ENCODE peak calls at places on chromosomes 2 and 18, in five cellular contexts. One of them, this sample, is unnamed.

GRCh38 chr2:52659536-52659935 is 1108.1 kb upstream of the CHAC2 start:
- DNase-seq in progenitor cell of endocrine pancreas: no peak
- DNase-seq in AG10803: no peak
- DNase-seq in epithelial cell of proximal tubule: no peak
- DNase-seq in endothelial cell: no peak
- DNase-seq in this sample: no peak

GRCh38 chr2:145095641-145096435 is 575.9 kb upstream of the ZEB2 start:
- DNase-seq in progenitor cell of endocrine pancreas: no peak
- DNase-seq in AG10803: peak
- DNase-seq in epithelial cell of proximal tubule: no peak
- DNase-seq in endothelial cell: no peak
- DNase-seq in this sample: no peak

GRCh38 chr2:55879976-55880375 is 43.6 kb downstream of the EFEMP1 start:
- DNase-seq in progenitor cell of endocrine pancreas: no peak
- DNase-seq in AG10803: peak
- DNase-seq in epithelial cell of proximal tubule: no peak
- DNase-seq in endothelial cell: no peak
- DNase-seq in this sample: no peak

GRCh38 chr2:138997346-138997745 is 217.2 kb upstream of the NXPH2 start:
- DNase-seq in progenitor cell of endocrine pancreas: no peak
- DNase-seq in AG10803: no peak
- DNase-seq in epithelial cell of proximal tubule: no peak
- DNase-seq in endothelial cell: no peak
- DNase-seq in this sample: no peak

GRCh38 chr18:63342206-63342605 is 22.6 kb upstream of the BCL2 start:
- DNase-seq in progenitor cell of endocrine pancreas: peak
- DNase-seq in AG10803: peak
- DNase-seq in epithelial cell of proximal tubule: no peak
- DNase-seq in endothelial cell: peak
- DNase-seq in this sample: no peak

GRCh38 chr2:98761909-98762308 is 31.0 kb upstream of the MGAT4A start:
- DNase-seq in progenitor cell of endocrine pancreas: no peak
- DNase-seq in AG10803: no peak
- DNase-seq in epithelial cell of proximal tubule: no peak
- DNase-seq in endothelial cell: no peak
- DNase-seq in this sample: no peak

GRCh38 chr2:175807031-175807873 is 194.8 kb downstream of the LNPK start:
- DNase-seq in progenitor cell of endocrine pancreas: no peak
- DNase-seq in AG10803: peak
- DNase-seq in epithelial cell of proximal tubule: no peak
- DNase-seq in endothelial cell: no peak
- DNase-seq in this sample: no peak

GRCh38 chr2:44972771-44973535 is 31.5 kb downstream of the SIX3 start:
- DNase-seq in progenitor cell of endocrine pancreas: no peak
- DNase-seq in AG10803: no peak
- DNase-seq in epithelial cell of proximal tubule: no peak
- DNase-seq in endothelial cell: no peak
- DNase-seq in this sample: no peak

GRCh38 chr2:236034974-236035373 is 133.2 kb downstream of the GBX2 start:
- DNase-seq in progenitor cell of endocrine pancreas: no peak
- DNase-seq in AG10803: no peak
- DNase-seq in epithelial cell of proximal tubule: no peak
- DNase-seq in endothelial cell: no peak
- DNase-seq in this sample: no peak

GRCh38 chr18:45566025-45566740 is 49.1 kb upstream of the SLC14A2 start:
- DNase-seq in progenitor cell of endocrine pancreas: no peak
- DNase-seq in AG10803: peak
- DNase-seq in epithelial cell of proximal tubule: peak
- DNase-seq in endothelial cell: no peak
- DNase-seq in this sample: no peak

GRCh38 chr2:238021327-238021726 is 39.5 kb upstream of the SCLY start:
- DNase-seq in progenitor cell of endocrine pancreas: no peak
- DNase-seq in AG10803: no peak
- DNase-seq in epithelial cell of proximal tubule: no peak
- DNase-seq in endothelial cell: no peak
- DNase-seq in this sample: no peak

GRCh38 chr2:8515864-8516533 is 165.9 kb upstream of the ID2 start:
- DNase-seq in progenitor cell of endocrine pancreas: no peak
- DNase-seq in AG10803: no peak
- DNase-seq in epithelial cell of proximal tubule: no peak
- DNase-seq in endothelial cell: no peak
- DNase-seq in this sample: no peak

GRCh38 chr2:70258532-70258875 is 567 bp downstream of the PCYOX1 start:
- DNase-seq in progenitor cell of endocrine pancreas: peak
- DNase-seq in AG10803: peak
- DNase-seq in epithelial cell of proximal tubule: no peak
- DNase-seq in endothelial cell: peak
- DNase-seq in this sample: no peak

GRCh38 chr2:235573331-235574221 is 79.7 kb downstream of the AGAP1 start:
- DNase-seq in progenitor cell of endocrine pancreas: no peak
- DNase-seq in AG10803: no peak
- DNase-seq in epithelial cell of proximal tubule: no peak
- DNase-seq in endothelial cell: no peak
- DNase-seq in this sample: no peak

GRCh38 chr2:217685255-217685605 is 317.6 kb downstream of the TNS1 start:
- DNase-seq in progenitor cell of endocrine pancreas: no peak
- DNase-seq in AG10803: peak
- DNase-seq in epithelial cell of proximal tubule: peak
- DNase-seq in endothelial cell: no peak
- DNase-seq in this sample: no peak

GRCh38 chr2:31033032-31033431 is 105.2 kb downstream of the GALNT14 start:
- DNase-seq in progenitor cell of endocrine pancreas: no peak
- DNase-seq in AG10803: no peak
- DNase-seq in epithelial cell of proximal tubule: no peak
- DNase-seq in endothelial cell: no peak
- DNase-seq in this sample: peak

GRCh38 chr2:74515271-74516069 is 1.2 kb downstream of the TLX2 start:
- DNase-seq in progenitor cell of endocrine pancreas: peak
- DNase-seq in AG10803: no peak
- DNase-seq in epithelial cell of proximal tubule: no peak
- DNase-seq in endothelial cell: no peak
- DNase-seq in this sample: no peak

GRCh38 chr2:50782543-50782942 is 249.4 kb downstream of the NRXN1 start:
- DNase-seq in progenitor cell of endocrine pancreas: no peak
- DNase-seq in AG10803: no peak
- DNase-seq in epithelial cell of proximal tubule: no peak
- DNase-seq in endothelial cell: no peak
- DNase-seq in this sample: no peak

GRCh38 chr2:126658910-126659613 is 3.1 kb downstream of the GYPC start:
- DNase-seq in progenitor cell of endocrine pancreas: no peak
- DNase-seq in AG10803: peak
- DNase-seq in epithelial cell of proximal tubule: no peak
- DNase-seq in endothelial cell: no peak
- DNase-seq in this sample: no peak

GRCh38 chr18:51006061-51006818 is 23.8 kb upstream of the SMAD4 start:
- DNase-seq in progenitor cell of endocrine pancreas: no peak
- DNase-seq in AG10803: no peak
- DNase-seq in epithelial cell of proximal tubule: no peak
- DNase-seq in endothelial cell: no peak
- DNase-seq in this sample: no peak

GRCh38 chr2:201798252-201798918 is 8.0 kb upstream of the CDK15 start:
- DNase-seq in progenitor cell of endocrine pancreas: no peak
- DNase-seq in AG10803: peak
- DNase-seq in epithelial cell of proximal tubule: peak
- DNase-seq in endothelial cell: no peak
- DNase-seq in this sample: no peak

GRCh38 chr2:63699549-63699839 is 110.7 kb downstream of the MDH1 start:
- DNase-seq in progenitor cell of endocrine pancreas: no peak
- DNase-seq in AG10803: no peak
- DNase-seq in epithelial cell of proximal tubule: no peak
- DNase-seq in endothelial cell: no peak
- DNase-seq in this sample: no peak

GRCh38 chr18:77557030-77557429 is 307.4 kb downstream of the GALR1 start:
- DNase-seq in progenitor cell of endocrine pancreas: peak
- DNase-seq in AG10803: no peak
- DNase-seq in epithelial cell of proximal tubule: no peak
- DNase-seq in endothelial cell: peak
- DNase-seq in this sample: no peak

GRCh38 chr2:150097891-150098595 is 389.4 kb downstream of the RND3 start:
- DNase-seq in progenitor cell of endocrine pancreas: no peak
- DNase-seq in AG10803: peak
- DNase-seq in epithelial cell of proximal tubule: peak
- DNase-seq in endothelial cell: no peak
- DNase-seq in this sample: no peak

GRCh38 chr18:48711651-48712486 is 173.0 kb downstream of the CTIF start:
- DNase-seq in progenitor cell of endocrine pancreas: peak
- DNase-seq in AG10803: peak
- DNase-seq in epithelial cell of proximal tubule: no peak
- DNase-seq in endothelial cell: peak
- DNase-seq in this sample: peak

GRCh38 chr2:199261221-199261620 is 196.5 kb downstream of the SATB2 start:
- DNase-seq in progenitor cell of endocrine pancreas: no peak
- DNase-seq in AG10803: peak
- DNase-seq in epithelial cell of proximal tubule: peak
- DNase-seq in endothelial cell: no peak
- DNase-seq in this sample: no peak

GRCh38 chr2:28021898-28022297 is 131.4 kb downstream of the BABAM2 start:
- DNase-seq in progenitor cell of endocrine pancreas: no peak
- DNase-seq in AG10803: no peak
- DNase-seq in epithelial cell of proximal tubule: no peak
- DNase-seq in endothelial cell: no peak
- DNase-seq in this sample: no peak

GRCh38 chr2:136386046-136386445 is 268.1 kb upstream of the CXCR4 start:
- DNase-seq in progenitor cell of endocrine pancreas: no peak
- DNase-seq in AG10803: peak
- DNase-seq in epithelial cell of proximal tubule: no peak
- DNase-seq in endothelial cell: no peak
- DNase-seq in this sample: no peak

GRCh38 chr2:146661494-146662096 is 1183.2 kb upstream of the ACVR2A start:
- DNase-seq in progenitor cell of endocrine pancreas: no peak
- DNase-seq in AG10803: peak
- DNase-seq in epithelial cell of proximal tubule: no peak
- DNase-seq in endothelial cell: peak
- DNase-seq in this sample: peak

GRCh38 chr18:80109676-80110078 is 615 bp downstream of the ADNP2 start:
- DNase-seq in progenitor cell of endocrine pancreas: peak
- DNase-seq in AG10803: peak
- DNase-seq in epithelial cell of proximal tubule: no peak
- DNase-seq in endothelial cell: peak
- DNase-seq in this sample: no peak

GRCh38 chr2:207807516-207807915 is 37.8 kb upstream of the FZD5 start:
- DNase-seq in progenitor cell of endocrine pancreas: no peak
- DNase-seq in AG10803: no peak
- DNase-seq in epithelial cell of proximal tubule: no peak
- DNase-seq in endothelial cell: no peak
- DNase-seq in this sample: no peak